ENCODE peak calls at places on chromosome 4, in seven cellular contexts. A is heart left ventricle, O is ascending aorta, C is K562, I is sigmoid colon, N is tibial artery, W is mammary epithelial cell. T is an unnamed sample. For H3K36me3, the result is how much of the 10 kb centered on the place peaks cover.

GRCh38 chr4:84235545-84235944 is 263.5 kb downstream of the NKX6-1 start:
- DNase-seq in W (no peak), O (no peak), A (no peak), N (no peak), I (no peak), C (no peak), T (no peak)

GRCh38 chr4:6116696-6117285 is 83.6 kb downstream of the JAKMIP1 start:
- DNase-seq in A (no peak), N (peak), O (no peak), I (no peak), W (no peak), C (no peak), T (no peak)

GRCh38 chr4:169345207-169345788 is 74.5 kb upstream of the SH3RF1 start:
- DNase-seq in C (no peak), A (no peak), I (no peak), O (no peak), N (no peak), W (peak), T (no peak)

GRCh38 chr4:130071746-130072145 is 975.8 kb downstream of the C4orf33 start:
- DNase-seq in N (no peak), A (no peak), O (no peak), C (no peak), I (no peak), W (no peak), T (no peak)

GRCh38 chr4:70651864-70652506 is 14.3 kb downstream of the JCHAIN start:
- DNase-seq in W (peak), N (no peak), I (no peak), O (no peak), A (no peak), C (no peak), T (no peak)

GRCh38 chr4:139774759-139775487 is 109.3 kb downstream of the MGST2 start:
- DNase-seq in N (no peak), A (no peak), O (no peak), C (no peak), I (no peak), W (no peak), T (no peak)

GRCh38 chr4:169540774-169541173 is 71.6 kb downstream of the NEK1 start:
- DNase-seq in I (no peak), O (no peak), W (no peak), N (no peak), A (no peak), C (no peak), T (no peak)

GRCh38 chr4:57081651-57082349 is 28.4 kb downstream of the IGFBP7 start:
- DNase-seq in A (no peak), I (no peak), W (no peak), C (no peak), N (no peak), O (no peak), T (no peak)

GRCh38 chr4:41976775-41977516 is 4.6 kb upstream of the DCAF4L1 start:
- DNase-seq in I (no peak), N (no peak), A (no peak), O (no peak), W (no peak), C (no peak), T (no peak)

GRCh38 chr4:8837181-8837811 is 34.3 kb downstream of the HMX1 start:
- DNase-seq in I (peak), A (peak), N (peak), C (no peak), W (no peak), O (no peak), T (no peak)

GRCh38 chr4:176319237-176319703 is 496 bp upstream of the SPCS3 start:
- DNase-seq in C (peak), A (no peak), O (no peak), N (no peak), W (no peak), I (no peak), T (no peak)

GRCh38 chr4:83413676-83414075 is 41.9 kb downstream of the HELQ start:
- DNase-seq in I (no peak), C (no peak), A (no peak), O (no peak), W (peak), N (no peak), T (no peak)

GRCh38 chr4:140426610-140427103 is 791 bp downstream of the CLGN start:
- DNase-seq in O (no peak), W (no peak), C (peak), I (no peak), A (peak), N (no peak), T (peak)

GRCh38 chr4:29632199-29632598 is 1088.0 kb upstream of the PCDH7 start:
- DNase-seq in O (no peak), I (no peak), C (no peak), N (no peak), A (no peak), W (no peak), T (no peak)
- H3K27ac ChIP-seq in O (no peak), I (no peak), C (no peak), N (no peak), A (no peak), W (no peak), T (no peak)

GRCh38 chr4:145552181-145552822 is 66.9 kb upstream of the MMAA start:
- DNase-seq in I (no peak), A (no peak), C (no peak), W (no peak), N (no peak), O (no peak), T (no peak)
- H3K36me3 ChIP-seq in I (under half), A (under half), C (under half), W (under half), N (under half), O (under half), T (under half)

GRCh38 chr4:152099061-152099425 is 338.2 kb upstream of the GATB start:
- DNase-seq in I (no peak), C (no peak), N (no peak), W (no peak), O (no peak), A (no peak), T (no peak)

GRCh38 chr4:152099555-152099954 is 338.7 kb upstream of the GATB start:
- DNase-seq in N (no peak), I (no peak), A (no peak), C (no peak), O (no peak), W (no peak), T (no peak)

GRCh38 chr4:152102184-152103000 is 341.6 kb upstream of the GATB start:
- DNase-seq in A (no peak), C (no peak), W (peak), I (no peak), N (no peak), O (no peak), T (no peak)

GRCh38 chr4:152101546-152102183 is 340.9 kb upstream of the GATB start:
- DNase-seq in O (no peak), C (no peak), W (no peak), A (no peak), I (no peak), N (no peak), T (no peak)

DNA sequence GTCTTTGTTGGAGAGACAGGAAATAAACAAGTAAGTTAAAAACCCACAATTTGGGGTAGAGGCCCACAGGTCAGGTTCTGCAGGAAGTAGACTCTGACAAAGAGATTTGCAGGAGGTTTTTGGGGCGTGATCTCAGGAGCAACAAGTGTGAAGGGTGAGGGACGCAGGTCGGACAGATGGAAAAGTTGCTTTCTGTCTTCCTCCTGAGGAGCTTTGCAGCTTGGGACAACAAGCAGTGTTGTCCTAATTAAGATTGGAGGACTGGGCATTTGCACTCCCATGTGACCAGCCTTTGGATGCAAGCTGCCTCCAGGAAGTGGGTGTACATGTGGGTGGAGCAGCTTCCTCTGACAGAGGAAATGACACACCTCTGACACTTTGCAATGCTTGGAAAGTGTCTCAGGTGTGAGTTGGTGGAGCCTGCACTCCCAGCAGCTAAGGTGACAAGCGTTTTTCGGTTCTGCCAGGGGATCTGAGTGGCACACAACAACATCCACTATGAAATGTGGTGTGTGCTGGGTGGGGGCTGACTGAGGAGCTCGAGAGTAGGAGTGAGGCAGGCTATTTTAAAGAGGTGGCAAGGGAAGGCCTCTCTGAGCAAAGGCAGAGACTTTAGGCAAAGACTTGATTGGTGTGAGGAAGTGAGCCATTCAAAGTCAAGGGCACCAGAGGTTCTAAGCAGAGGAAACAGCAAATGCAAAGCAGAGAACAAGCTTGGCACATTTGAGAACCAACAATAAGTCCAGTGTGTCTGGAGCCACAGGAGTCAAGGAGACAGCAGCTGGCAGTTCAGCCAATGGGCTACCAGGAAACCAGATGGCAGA is 339.8 kb upstream of the GATB start:
- DNase-seq in N (no peak), W (peak), A (no peak), C (no peak), O (no peak), I (no peak), T (no peak)
- H3K27ac ChIP-seq in N (no peak), W (no peak), A (no peak), C (no peak), O (no peak), I (no peak), T (peak)

GRCh38 chr4:102713096-102713495 is 47.7 kb downstream of the MANBA start:
- DNase-seq in N (no peak), A (no peak), O (no peak), W (no peak), C (no peak), I (no peak), T (no peak)
- H3K36me3 ChIP-seq in N (under half), A (under half), O (under half), W (under half), C (under half), I (under half), T (under half)

T was measured in left ventricle myocardium inferior.